ENCODE peak calls at places on chromosome 21, in five cellular contexts. L is psoas muscle, E is cardiac muscle cell, B is mesendoderm, O is suprapubic skin. Z is an unnamed sample. For H3K4me1, the result is how much of the 10 kb centered on the place peaks cover.

GRCh38 chr21:31555741-31556191 is 103.7 kb upstream of the SOD1 start:
- DNase-seq in L (no peak), E (no peak), B (peak), O (no peak), Z (no peak)

GRCh38 chr21:16837319-16837718 is 675.5 kb upstream of the CXADR start:
- DNase-seq in L (no peak), E (no peak), B (no peak), O (no peak), Z (no peak)

GRCh38 chr21:35390013-35390776 is 341.1 kb upstream of the RUNX1 start:
- DNase-seq in L (no peak), E (no peak), B (no peak), O (no peak), Z (no peak)

GRCh38 chr21:26212220-26212619 is 41.6 kb upstream of the APP start:
- DNase-seq in L (no peak), E (no peak), B (peak), O (no peak), Z (no peak)

GRCh38 chr21:34592573-34592972 is 22.3 kb downstream of the RCAN1 start:
- DNase-seq in L (no peak), E (no peak), B (no peak), O (no peak), Z (no peak)

GRCh38 chr21:15761508-15762100 is 31.8 kb downstream of the USP25 start:
- DNase-seq in L (no peak), E (no peak), B (no peak), O (no peak), Z (no peak)

GRCh38 chr21:9837946-9838801 is 683.2 kb upstream of the TPTE start:
- DNase-seq in L (peak), E (no peak), B (no peak), O (peak), Z (no peak)

GRCh38 chr21:35528109-35529042 is 479.3 kb upstream of the RUNX1 start:
- DNase-seq in L (peak), E (no peak), B (no peak), O (no peak), Z (peak)

GRCh38 chr21:44930543-44930981 is 9.3 kb upstream of the SLX9 start:
- DNase-seq in L (peak), E (no peak), B (no peak), O (no peak), Z (no peak)

GRCh38 chr21:44722701-44723100 is 11.3 kb upstream of the TSPEAR start:
- DNase-seq in L (no peak), E (no peak), B (no peak), O (peak), Z (no peak)

GRCh38 chr21:42440187-42440792 is 36.6 kb downstream of the UBASH3A start:
- DNase-seq in L (no peak), E (no peak), B (no peak), O (no peak), Z (no peak)

GRCh38 chr21:26815197-26815596 is 30.0 kb downstream of the ADAMTS1 start:
- DNase-seq in L (no peak), E (no peak), B (no peak), O (no peak), Z (no peak)

GRCh38 chr21:34513109-34513675 is 1.2 kb upstream of the KCNE1 start:
- DNase-seq in L (no peak), E (no peak), B (no peak), O (no peak), Z (no peak)

GRCh38 chr21:31145271-31145801 is 107.1 kb upstream of the KRTAP19-8 start:
- DNase-seq in L (no peak), E (no peak), B (no peak), O (no peak), Z (no peak)

GRCh38 chr21:42386034-42386591 is 9.7 kb downstream of the TMPRSS3 start:
- DNase-seq in L (no peak), E (no peak), B (no peak), O (no peak), Z (no peak)

GRCh38 chr21:34808569-34809204 is 139.9 kb downstream of the CLIC6 start:
- DNase-seq in L (no peak), E (no peak), B (no peak), O (no peak), Z (peak)

GRCh38 chr21:17257784-17258183 is 255.1 kb upstream of the CXADR start:
- DNase-seq in L (no peak), E (no peak), B (no peak), O (no peak), Z (no peak)

GRCh38 chr21:37165606-37166005 is 92.6 kb downstream of the TTC3 start:
- DNase-seq in L (no peak), E (no peak), B (no peak), O (no peak), Z (no peak)

GRCh38 chr21:39136711-39137110 is 46.5 kb downstream of the PSMG1 start:
- DNase-seq in L (no peak), E (no peak), B (no peak), O (no peak), Z (peak)

GRCh38 chr21:41361786-41362604 is at the start of gene MX2:
- DNase-seq in L (peak), E (no peak), B (no peak), O (peak), Z (peak)

GRCh38 chr21:43645414-43645891 is 13.8 kb downstream of the HSF2BP start:
- DNase-seq in L (no peak), E (peak), B (peak), O (no peak), Z (peak)

GRCh38 chr21:41369105-41369914 is 7.5 kb downstream of the MX2 start:
- DNase-seq in L (peak), E (peak), B (peak), O (no peak), Z (no peak)

GRCh38 chr21:34693192-34693810 is 24.5 kb downstream of the CLIC6 start:
- DNase-seq in L (no peak), E (peak), B (peak), O (no peak), Z (no peak)

GRCh38 chr21:45050361-45050785 is 24.0 kb upstream of the ADARB1 start:
- DNase-seq in L (peak), E (no peak), B (no peak), O (peak), Z (no peak)

GRCh38 chr21:42495765-42496119 is 282 bp downstream of the RSPH1 start:
- DNase-seq in L (no peak), E (no peak), B (no peak), O (no peak), Z (no peak)

GRCh38 chr21:34900376-34900775 is 148.7 kb downstream of the RUNX1 start:
- DNase-seq in L (no peak), E (no peak), B (no peak), O (no peak), Z (no peak)

GRCh38 chr21:35637431-35637830 is 422.9 kb downstream of the SETD4 start:
- DNase-seq in L (no peak), E (no peak), B (no peak), O (no peak), Z (no peak)

GRCh38 chr21:39384674-39385298 is 35.9 kb upstream of the HMGN1 start:
- DNase-seq in L (no peak), E (no peak), B (no peak), O (no peak), Z (no peak)

GRCh38 chr21:17279663-17280062 is 233.2 kb upstream of the CXADR start:
- DNase-seq in L (no peak), E (no peak), B (no peak), O (no peak), Z (no peak)

GRCh38 chr21:41852929-41853320 is 26.2 kb downstream of the PRDM15 start:
- DNase-seq in L (no peak), E (no peak), B (no peak), O (no peak), Z (no peak)

GRCh38 chr21:29181799-29182470 is 51.5 kb downstream of the MAP3K7CL start:
- DNase-seq in L (no peak), E (peak), B (peak), O (no peak), Z (peak)

GRCh38 chr21:18741954-18742353 is 338.4 kb upstream of the TMPRSS15 start:
- DNase-seq in L (no peak), E (no peak), B (no peak), O (no peak), Z (no peak)

GRCh38 chr21:34845521-34846213 is 176.9 kb downstream of the CLIC6 start:
- DNase-seq in L (no peak), E (no peak), B (no peak), O (no peak), Z (no peak)

GRCh38 chr21:17467392-17467791 is 45.5 kb upstream of the CXADR start:
- DNase-seq in L (no peak), E (no peak), B (peak), O (no peak), Z (no peak)

GRCh38 chr21:14569026-14569425 is 22.9 kb upstream of the SAMSN1 start:
- DNase-seq in L (no peak), E (no peak), B (no peak), O (no peak), Z (no peak)

GRCh38 chr21:14562959-14563358 is 16.8 kb upstream of the SAMSN1 start:
- DNase-seq in L (no peak), E (no peak), B (no peak), O (no peak), Z (no peak)

GRCh38 chr21:14569868-14570267 is 23.8 kb upstream of the SAMSN1 start:
- DNase-seq in L (no peak), E (no peak), B (no peak), O (no peak), Z (no peak)

GRCh38 chr21:14567557-14568279 is 21.6 kb upstream of the SAMSN1 start:
- DNase-seq in L (no peak), E (no peak), B (no peak), O (no peak), Z (no peak)

GRCh38 chr21:14566889-14567288 is 20.8 kb upstream of the SAMSN1 start:
- DNase-seq in L (no peak), E (no peak), B (no peak), O (no peak), Z (no peak)
- H3K4me1 ChIP-seq in L (under half), E (under half), B (under half), O (under half), Z (under half)

GRCh38 chr21:46157396-46157986 is 2.1 kb upstream of the FTCD start:
- DNase-seq in L (no peak), E (no peak), B (no peak), O (peak), Z (no peak)

GRCh38 chr21:46159841-46160562 is 4.6 kb upstream of the FTCD start:
- DNase-seq in L (no peak), E (no peak), B (no peak), O (peak), Z (peak)

GRCh38 chr21:46157987-46158451 is 2.6 kb upstream of the FTCD start:
- DNase-seq in L (no peak), E (no peak), B (no peak), O (peak), Z (no peak)

GRCh38 chr21:46159390-46159789 is 4.0 kb upstream of the FTCD start:
- DNase-seq in L (no peak), E (no peak), B (no peak), O (no peak), Z (no peak)

GRCh38 chr21:46158666-46159300 is 3.4 kb upstream of the FTCD start:
- DNase-seq in L (no peak), E (no peak), B (no peak), O (peak), Z (no peak)
- H3K27ac ChIP-seq in L (no peak), E (no peak), B (no peak), O (no peak), Z (no peak)

DNA sequence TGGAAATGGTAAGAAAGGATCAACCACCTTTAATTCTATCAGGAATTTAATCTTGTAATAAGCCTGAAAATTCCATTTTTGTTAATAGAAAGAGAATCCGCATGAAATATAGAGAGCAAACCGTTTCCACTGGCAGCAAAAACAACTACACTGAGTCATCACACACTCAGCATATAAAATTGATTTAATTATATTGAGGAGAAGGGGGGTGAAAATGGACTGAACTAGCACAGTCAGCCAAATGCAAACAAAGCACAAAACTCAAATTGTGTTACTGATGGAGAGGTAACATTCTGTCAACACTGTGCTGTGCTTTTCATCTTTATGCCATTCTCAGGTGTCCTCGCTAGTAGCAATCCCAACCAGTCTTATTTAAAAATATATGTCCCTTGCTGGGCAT is 1583.9 kb downstream of the MRPL39 start:
- DNase-seq in L (no peak), E (no peak), B (no peak), O (no peak), Z (no peak)
- H3K4me3 ChIP-seq in L (no peak), E (no peak), B (no peak), O (no peak), Z (no peak)

GRCh38 chr21:33080776-33081175 is 10.8 kb downstream of the OLIG1 start:
- DNase-seq in L (no peak), E (no peak), B (no peak), O (no peak), Z (no peak)
- H3K4me1 ChIP-seq in L (under half), E (under half), B (under half), O (under half), Z (under half)

DNA sequence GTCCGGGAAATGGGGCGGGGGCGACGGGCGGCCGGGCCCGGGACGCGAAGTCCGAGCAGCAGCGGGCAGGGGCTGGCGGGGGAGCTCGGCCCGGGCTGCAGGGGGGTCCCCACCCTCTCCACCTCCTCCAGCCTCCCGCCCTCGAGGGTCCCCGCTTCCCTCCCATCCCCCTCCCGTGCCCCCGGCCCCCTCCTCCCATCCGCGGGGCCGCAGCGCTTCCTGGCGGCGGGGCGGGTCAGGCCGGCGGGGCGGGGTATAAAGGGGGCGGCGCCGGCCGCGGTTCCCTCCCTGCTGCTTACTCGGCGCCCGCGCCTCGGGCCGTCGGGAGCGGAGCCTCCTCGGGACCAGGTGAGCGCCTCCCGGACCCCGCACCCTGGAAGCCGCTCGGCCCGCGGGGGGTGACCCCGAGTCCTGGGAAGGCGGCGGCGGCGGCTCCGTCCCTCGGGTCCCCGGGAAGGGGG is at the start of gene COL6A2:
- DNase-seq in L (peak), E (peak), B (peak), O (no peak), Z (peak)
- H3K27ac ChIP-seq in L (peak), E (no peak), B (peak), O (peak), Z (peak)

Z was measured in SJSA1.